ENCODE peak calls at places on chromosomes 12 and 14, in five cellular contexts. Z is HCT116, Q is K562, Y is HepG2, D is GM12878. A is an unnamed sample.

GRCh38 chr12:122207391-122207790 is 3.9 kb downstream of the B3GNT4 start:
- DNase-seq in Z (no peak), Q (no peak), Y (no peak), D (no peak), A (no peak)

GRCh38 chr12:94689002-94689645 is 38.8 kb upstream of the TMCC3 start:
- DNase-seq in Z (no peak), Q (no peak), Y (no peak), D (no peak), A (no peak)

GRCh38 chr12:2264622-2265306 is 212.0 kb downstream of the CACNA1C start:
- DNase-seq in Z (no peak), Q (no peak), Y (no peak), D (no peak), A (no peak)

GRCh38 chr12:121718653-121719239 is 6.2 kb downstream of the TMEM120B start:
- DNase-seq in Z (no peak), Q (no peak), Y (no peak), D (no peak), A (no peak)

GRCh38 chr14:59013672-59014298 is 174.7 kb upstream of the DAAM1 start:
- DNase-seq in Z (no peak), Q (no peak), Y (peak), D (no peak), A (no peak)

GRCh38 chr12:102740157-102741032 is 176.6 kb downstream of the PAH start:
- DNase-seq in Z (peak), Q (no peak), Y (peak), D (no peak), A (peak)

GRCh38 chr12:49825971-49826421 is 2.2 kb downstream of the NCKAP5L start:
- DNase-seq in Z (no peak), Q (peak), Y (no peak), D (no peak), A (no peak)

GRCh38 chr14:85454183-85454813 is 75.6 kb upstream of the FLRT2 start:
- DNase-seq in Z (no peak), Q (no peak), Y (no peak), D (no peak), A (no peak)

GRCh38 chr14:55103005-55103640 is 25.9 kb upstream of the LGALS3 start:
- DNase-seq in Z (peak), Q (peak), Y (peak), D (peak), A (peak)

GRCh38 chr14:96590190-96590860 is 88.1 kb downstream of the PAPOLA start:
- DNase-seq in Z (no peak), Q (no peak), Y (no peak), D (no peak), A (no peak)

GRCh38 chr14:68283378-68284123 is 464.0 kb downstream of the RAD51B start:
- DNase-seq in Z (no peak), Q (no peak), Y (no peak), D (peak), A (no peak)
- TF ChIP-seq REST in Z (no peak), Q (no peak), Y (no peak), D (no peak), A (no peak)

GRCh38 chr12:10069099-10069498 is 29.7 kb downstream of the CLEC1A start:
- DNase-seq in Z (no peak), Q (no peak), Y (no peak), D (no peak), A (no peak)
- TF ChIP-seq POLR2A in Z (no peak), Q (no peak), Y (no peak), D (no peak), A (no peak)

GRCh38 chr14:57323703-57324102 is 54.9 kb downstream of the AP5M1 start:
- DNase-seq in Z (no peak), Q (no peak), Y (no peak), D (no peak), A (no peak)

GRCh38 chr14:57329833-57330232 is 60.6 kb upstream of the NAA30 start:
- DNase-seq in Z (no peak), Q (no peak), Y (no peak), D (no peak), A (no peak)

GRCh38 chr14:57326253-57326652 is 57.5 kb downstream of the AP5M1 start:
- DNase-seq in Z (no peak), Q (no peak), Y (no peak), D (peak), A (no peak)
- TF ChIP-seq REST in Z (no peak), Q (no peak), Y (no peak), D (no peak), A (no peak)

DNA sequence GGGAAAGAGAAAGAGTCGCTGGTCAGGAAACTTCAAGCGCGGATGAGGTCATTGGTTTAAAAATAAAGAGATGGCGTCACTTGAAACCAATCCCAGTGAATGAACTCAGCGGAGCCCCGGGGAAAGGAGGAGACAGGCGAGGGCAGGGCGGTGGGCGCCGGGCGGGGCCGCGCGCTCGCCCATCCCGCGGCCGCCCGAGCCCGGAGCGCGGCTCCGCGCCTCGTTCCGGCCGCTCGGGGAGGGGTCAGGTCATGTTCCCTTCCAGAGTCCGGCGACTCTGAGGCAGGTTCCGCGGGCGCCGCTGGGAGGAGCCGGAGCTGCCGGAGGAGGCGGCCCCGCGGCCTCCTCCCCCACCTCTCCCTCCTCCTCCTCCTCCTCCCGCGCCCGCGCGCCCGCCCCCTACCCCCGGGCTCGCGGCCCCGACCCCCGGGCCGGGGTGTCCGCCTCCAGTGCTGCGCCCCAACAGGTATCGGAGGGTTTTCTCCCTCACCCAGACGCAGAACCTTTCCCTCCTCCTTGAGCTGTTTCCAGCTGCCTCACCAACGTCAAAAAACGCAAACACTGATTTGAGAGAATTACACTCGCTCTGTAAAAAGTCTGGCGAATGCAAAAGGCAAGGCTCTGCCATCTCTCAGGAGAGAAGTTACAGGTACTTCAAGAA is at the start of gene DUSP16:
- DNase-seq in Z (peak), Q (peak), Y (peak), D (peak), A (peak)
- TF ChIP-seq POLR2A in Z (peak), Q (no peak), Y (peak), D (peak), A (peak)

GRCh38 chr14:75906680-75907280 is 75.0 kb downstream of the TGFB3 start:
- DNase-seq in Z (peak), Q (peak), Y (peak), D (no peak), A (peak)
- TF ChIP-seq REST in Z (no peak), Q (no peak), Y (no peak), D (no peak), A (no peak)

DNA sequence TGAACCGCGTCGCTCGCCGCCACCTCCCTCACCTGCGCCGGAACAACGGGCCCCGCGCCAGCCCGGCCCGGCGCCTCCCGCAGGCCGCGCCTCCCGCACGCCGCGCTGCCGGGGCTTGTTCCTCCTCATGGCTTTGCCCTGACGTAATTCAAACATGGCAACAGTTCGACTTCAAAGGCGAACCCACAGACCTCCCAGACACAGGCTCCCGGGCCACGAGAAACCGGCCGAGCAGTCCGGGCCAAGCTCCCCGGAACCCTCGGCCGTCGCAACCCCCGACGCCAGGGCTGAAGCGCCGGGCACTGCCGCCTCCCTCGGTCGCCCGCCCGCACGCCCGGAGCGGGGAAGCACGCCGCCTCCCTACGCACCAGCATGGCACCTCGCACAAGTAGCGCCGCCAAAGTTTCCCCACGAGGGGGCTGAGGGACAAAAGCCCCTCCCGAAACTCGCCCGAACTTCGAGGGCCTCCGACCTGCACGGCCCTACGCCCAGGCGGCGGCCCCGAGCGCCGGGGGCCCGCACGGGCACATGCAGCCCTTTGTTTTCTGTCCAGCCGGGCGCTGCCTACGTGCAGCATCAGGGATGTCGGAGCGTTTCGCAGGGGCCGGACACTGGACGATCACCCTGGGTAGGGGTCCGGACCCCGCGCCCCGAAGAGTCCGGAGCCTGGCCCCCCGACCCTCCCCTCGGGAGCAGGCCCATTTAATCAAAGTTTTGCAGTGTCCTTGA is 1.7 kb downstream of the SINHCAF start:
- DNase-seq in Z (peak), Q (peak), Y (peak), D (no peak), A (peak)
- TF ChIP-seq POLR2A in Z (no peak), Q (peak), Y (peak), D (peak), A (peak)

GRCh38 chr12:124861492-124861891 is 2.2 kb downstream of the SCARB1 start:
- DNase-seq in Z (peak), Q (peak), Y (no peak), D (peak), A (peak)
- TF ChIP-seq REST in Z (no peak), Q (no peak), Y (no peak), D (no peak), A (no peak)

A was measured in A549.